ENCODE peak calls at places on chromosomes 2 and 18, in four cellular contexts. I, Q, B and T are unnamed samples.

GRCh38 chr2:46601328-46601963 is 122.1 kb downstream of the TMEM247 start:
- DNase-seq in I (no peak), Q (no peak), B (peak), T (no peak)

GRCh38 chr2:128630974-128631697 is 312.5 kb upstream of the HS6ST1 start:
- DNase-seq in I (no peak), Q (no peak), B (no peak), T (no peak)

GRCh38 chr2:68418419-68418818 is 48.7 kb downstream of the FBXO48 start:
- DNase-seq in I (no peak), Q (no peak), B (no peak), T (no peak)

GRCh38 chr2:145123606-145124005 is 603.7 kb upstream of the ZEB2 start:
- DNase-seq in I (no peak), Q (no peak), B (no peak), T (no peak)

GRCh38 chr2:206657087-206657486 is 14.8 kb downstream of the FAM237A start:
- DNase-seq in I (no peak), Q (no peak), B (no peak), T (no peak)

GRCh38 chr2:128270306-128271185 is 48.1 kb downstream of the HS6ST1 start:
- DNase-seq in I (no peak), Q (no peak), B (no peak), T (no peak)

GRCh38 chr2:167140767-167141166 is 252.5 kb downstream of the XIRP2 start:
- DNase-seq in I (no peak), Q (no peak), B (peak), T (no peak)

GRCh38 chr18:9916067-9916684 is 2.4 kb downstream of the VAPA start:
- DNase-seq in I (no peak), Q (no peak), B (peak), T (no peak)

GRCh38 chr2:26414291-26414690 is 12.6 kb downstream of the DRC1 start:
- DNase-seq in I (no peak), Q (no peak), B (no peak), T (no peak)

GRCh38 chr2:62415019-62415431 is 91.0 kb downstream of the TMEM17 start:
- DNase-seq in I (peak), Q (no peak), B (no peak), T (peak)

GRCh38 chr2:2294183-2294675 is 36.8 kb downstream of the MYT1L start:
- DNase-seq in I (no peak), Q (no peak), B (no peak), T (no peak)

GRCh38 chr2:2292381-2292780 is 38.7 kb downstream of the MYT1L start:
- DNase-seq in I (no peak), Q (no peak), B (no peak), T (no peak)

GRCh38 chr2:2293527-2294089 is 37.5 kb downstream of the MYT1L start:
- DNase-seq in I (no peak), Q (no peak), B (no peak), T (no peak)

GRCh38 chr2:2296400-2296799 is 34.7 kb downstream of the MYT1L start:
- DNase-seq in I (no peak), Q (no peak), B (no peak), T (no peak)

DNA sequence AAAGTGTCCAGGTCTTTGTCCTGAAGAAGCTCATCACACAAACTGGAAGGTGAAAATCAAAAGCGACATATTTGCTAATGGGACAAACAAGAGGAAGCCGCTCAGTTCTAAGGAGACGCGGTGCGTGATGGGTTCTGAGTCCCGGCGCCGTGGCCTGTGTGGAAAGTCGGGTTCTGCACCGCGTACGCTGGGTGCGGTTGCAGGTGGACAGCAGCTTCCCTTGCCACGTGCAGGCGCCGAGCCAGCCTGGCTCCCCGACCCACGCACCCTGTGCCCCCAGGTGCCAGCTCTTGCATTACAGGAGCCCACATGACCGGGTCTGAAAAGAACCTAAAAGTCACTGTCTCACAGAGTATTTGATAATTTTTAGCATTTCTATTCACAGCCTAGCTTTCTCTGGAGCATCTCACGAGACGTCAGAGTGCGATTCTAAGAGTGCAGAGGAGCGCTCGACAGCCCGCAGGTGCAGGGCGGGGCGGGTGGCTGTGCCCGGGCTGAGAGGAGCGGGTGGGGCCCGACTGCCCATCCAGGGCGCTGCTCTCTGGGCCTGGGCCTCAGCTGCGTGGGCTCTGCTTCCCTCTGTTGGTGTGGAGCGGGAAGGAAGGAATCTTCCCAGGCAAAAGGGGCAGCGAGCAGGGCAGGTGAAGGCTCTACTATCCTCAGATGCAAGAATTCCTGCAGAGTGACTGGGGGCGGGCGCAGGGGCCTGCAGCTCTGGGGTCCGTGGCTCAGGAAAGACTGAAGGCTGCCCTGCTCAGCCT is 39.4 kb downstream of the MYT1L start:
- DNase-seq in I (no peak), Q (peak), B (no peak), T (no peak)
- TF ChIP-seq CTCF in I (no peak), Q (peak), B (no peak), T (no peak)

DNA sequence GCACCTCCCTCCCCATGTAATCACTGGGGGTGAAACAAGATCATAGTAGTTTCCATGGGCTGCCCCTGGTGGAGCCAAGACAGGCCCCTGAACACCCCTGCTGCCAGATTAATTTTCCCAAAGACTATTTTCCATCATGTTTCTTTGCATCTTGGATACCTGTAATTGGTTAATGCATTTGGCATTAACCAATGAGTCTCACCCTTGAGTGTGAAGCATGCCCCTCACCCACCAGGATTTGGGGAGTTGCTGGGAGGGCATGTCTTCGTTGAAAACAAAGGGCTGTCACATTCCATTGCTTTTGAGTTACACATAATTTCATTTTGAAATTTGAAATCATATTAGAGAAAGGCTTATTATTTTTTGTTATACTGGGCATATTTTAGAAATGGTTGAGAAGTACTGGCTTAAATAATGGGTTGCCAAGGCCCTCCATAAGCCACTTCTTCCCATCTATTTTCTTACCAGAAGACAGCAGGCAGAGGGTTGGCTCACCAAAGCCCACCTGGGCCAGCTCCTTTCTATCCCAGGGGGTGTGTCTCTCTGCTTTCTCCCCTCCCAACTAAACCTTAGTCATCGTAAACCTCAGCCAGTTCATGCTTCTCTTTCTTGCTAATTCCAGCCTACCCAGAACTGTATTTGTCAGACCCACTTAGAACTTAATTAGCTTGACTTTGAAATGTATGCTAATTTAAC is 51.8 kb downstream of the ATIC start:
- DNase-seq in I (no peak), Q (no peak), B (no peak), T (no peak)
- TF ChIP-seq POLR2A in I (no peak), Q (no peak), B (peak), T (no peak)

DNA sequence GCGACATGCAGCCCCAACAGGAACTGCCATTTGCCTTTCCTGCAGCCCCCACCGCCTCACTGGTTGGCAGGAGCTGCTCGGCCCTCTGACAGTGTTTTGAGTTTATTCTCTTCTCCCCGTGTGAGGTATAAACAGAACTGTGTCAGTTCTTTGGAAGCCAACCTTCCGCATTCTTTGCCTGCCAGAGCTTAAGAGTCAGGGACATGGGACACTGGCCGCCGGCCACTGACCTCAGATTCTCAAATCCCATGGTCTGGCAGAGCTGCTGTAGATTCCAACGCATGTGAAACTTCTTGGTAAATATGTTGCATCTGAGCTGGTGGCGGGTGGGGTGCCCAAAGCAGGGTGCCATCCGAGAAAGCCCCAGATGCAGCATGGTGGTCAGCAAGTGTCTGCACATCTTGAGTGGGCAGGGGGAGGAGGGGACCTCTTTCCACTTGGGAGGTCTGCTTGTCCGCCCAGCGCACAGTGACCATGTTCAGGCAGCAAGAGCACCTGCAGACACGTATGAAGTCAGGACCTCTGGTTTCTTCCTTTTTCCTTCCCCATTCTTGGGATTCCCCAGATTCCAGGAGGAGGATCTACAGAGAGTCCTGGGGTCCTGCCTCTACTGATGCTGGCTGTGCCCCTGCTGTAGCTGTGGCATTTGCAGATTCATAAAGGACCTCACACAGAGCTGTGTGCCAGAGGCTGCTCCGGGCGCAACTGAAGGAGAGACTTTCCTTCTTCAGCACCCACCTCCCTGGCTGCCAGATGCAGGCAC is 23.8 kb downstream of the ASB18 start:
- DNase-seq in I (no peak), Q (no peak), B (no peak), T (no peak)
- TF ChIP-seq MYC in I (no peak), Q (no peak), B (no peak), T (no peak)

GRCh38 chr2:200253631-200254030 is 52.9 kb upstream of the SPATS2L start:
- DNase-seq in I (no peak), Q (no peak), B (no peak), T (no peak)
- TF ChIP-seq CTCF in I (no peak), Q (no peak), B (no peak), T (no peak)

GRCh38 chr18:24111936-24112335 is 26.9 kb upstream of the CABYR start:
- DNase-seq in I (no peak), Q (no peak), B (no peak), T (no peak)

GRCh38 chr18:24115628-24116027 is 23.2 kb upstream of the CABYR start:
- DNase-seq in I (no peak), Q (no peak), B (no peak), T (peak)

GRCh38 chr18:24112464-24112863 is 26.4 kb upstream of the CABYR start:
- DNase-seq in I (no peak), Q (no peak), B (no peak), T (no peak)

GRCh38 chr18:24114924-24115549 is 23.8 kb upstream of the CABYR start:
- DNase-seq in I (no peak), Q (no peak), B (no peak), T (no peak)

GRCh38 chr18:24112874-24113615 is 25.8 kb upstream of the CABYR start:
- DNase-seq in I (no peak), Q (no peak), B (no peak), T (no peak)
- TF ChIP-seq POLR2A in I (no peak), Q (no peak), B (no peak), T (no peak)

GRCh38 chr2:7013761-7014160 is 96.5 kb downstream of the RNF144A start:
- DNase-seq in I (no peak), Q (no peak), B (no peak), T (no peak)
- TF ChIP-seq MYC in I (no peak), Q (no peak), B (no peak), T (no peak)

GRCh38 chr2:11344342-11344955 is at the start of gene ROCK2:
- DNase-seq in I (no peak), Q (peak), B (peak), T (peak)
- TF ChIP-seq CTCF in I (no peak), Q (no peak), B (no peak), T (no peak)

GRCh38 chr2:85887566-85888019 is 1.2 kb downstream of the ST3GAL5 start:
- DNase-seq in I (no peak), Q (peak), B (peak), T (peak)

GRCh38 chr2:85889648-85890281 is 975 bp upstream of the ST3GAL5 start:
- DNase-seq in I (no peak), Q (no peak), B (no peak), T (no peak)

GRCh38 chr2:85888020-85888744 is 608 bp downstream of the ST3GAL5 start:
- DNase-seq in I (no peak), Q (no peak), B (peak), T (peak)

GRCh38 chr2:85890522-85891176 is 1.9 kb upstream of the ST3GAL5 start:
- DNase-seq in I (no peak), Q (no peak), B (no peak), T (peak)

DNA sequence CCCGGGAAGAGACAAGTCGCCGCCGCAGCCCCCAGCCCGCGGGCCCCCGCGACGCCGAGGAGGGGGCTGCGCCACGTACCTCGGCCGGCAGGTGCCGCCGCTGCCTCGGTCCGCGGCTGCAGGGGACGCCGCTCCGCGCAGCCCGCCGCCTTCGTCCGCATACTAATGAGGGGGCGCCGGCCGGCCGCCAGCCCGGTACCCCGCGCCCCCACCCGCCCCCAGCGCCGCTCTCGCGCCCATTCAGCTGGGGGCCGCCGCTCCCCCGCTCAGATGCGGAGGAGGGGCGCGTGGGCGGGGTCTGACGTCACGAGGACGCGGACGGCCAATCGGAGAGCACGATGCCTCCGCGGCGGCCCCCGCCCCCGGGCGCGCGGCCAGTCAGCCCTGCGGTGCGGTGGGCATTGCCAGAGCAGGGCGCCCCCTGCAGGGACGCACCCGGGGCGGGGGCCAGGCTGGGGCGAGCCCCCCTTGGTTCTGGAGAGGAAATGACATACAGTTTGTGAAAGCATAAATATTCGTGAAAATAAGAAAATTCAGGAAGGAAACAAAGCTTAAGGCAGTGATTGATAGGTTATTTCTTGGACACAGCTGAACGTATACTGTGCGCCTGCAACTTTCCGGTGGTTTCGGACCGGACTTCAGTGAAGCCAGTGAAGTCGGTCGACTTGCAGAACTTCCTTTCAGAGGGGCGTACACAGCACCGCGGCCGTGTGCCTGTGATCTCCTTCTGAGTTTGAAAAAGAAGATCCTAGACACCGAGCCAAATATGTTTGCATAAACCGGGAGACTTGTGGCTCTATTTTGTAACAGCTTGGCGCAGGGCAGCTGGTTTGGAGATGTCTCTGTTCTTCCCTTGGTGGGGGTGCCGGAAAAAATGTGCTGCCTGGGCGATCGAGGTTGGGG is at the start of gene ST3GAL5:
- DNase-seq in I (peak), Q (peak), B (peak), T (peak)
- TF ChIP-seq POLR2A in I (peak), Q (peak), B (peak), T (no peak)

GRCh38 chr2:118118479-118118878 is 30.2 kb downstream of the INSIG2 start:
- DNase-seq in I (no peak), Q (no peak), B (peak), T (no peak)
- TF ChIP-seq MYC in I (no peak), Q (no peak), B (no peak), T (no peak)